ENCODE peak calls at places on chromosomes 16 and 17, in nine cellular contexts. D is activated CD8-positive, alpha-beta T cell treated with anti-CD3 and anti-CD28 coated beads for 36 hours; U is astrocyte of the cerebellum; O is H9; S is HFFc6; C is tibial nerve; M is lower leg skin; X is heart right ventricle; B is LNCaP clone FGC. Y is an unnamed sample.

GRCh38 chr17:40297511-40297910 is 9.8 kb downstream of the CDC6 start:
- DNase-seq in C (no peak), B (no peak), X (no peak), D (no peak), M (no peak), U (no peak), S (no peak), O (no peak), Y (no peak)

GRCh38 chr16:85567101-85567866 is 45.8 kb upstream of the GSE1 start:
- DNase-seq in O (peak; percentile 59), B (no peak), U (no peak), M (no peak), C (no peak), X (no peak), D (peak; percentile 41), S (no peak), Y (no peak)

GRCh38 chr17:80647746-80648145 is 103.1 kb downstream of the RPTOR start:
- DNase-seq in O (no peak), X (no peak), M (no peak), S (peak; percentile 86), D (peak; percentile 26), U (peak; percentile 84), C (no peak), B (no peak), Y (no peak)

GRCh38 chr16:65446441-65446840 is 324.6 kb upstream of the CDH11 start:
- DNase-seq in X (no peak), O (no peak), B (no peak), M (no peak), S (no peak), U (no peak), C (no peak), D (no peak), Y (no peak)

GRCh38 chr17:8420041-8420934 is 15.4 kb upstream of the NDEL1 start:
- DNase-seq in S (no peak), U (peak; percentile 19), M (no peak), B (peak; percentile 78), D (no peak), C (no peak), X (peak; percentile 82), O (no peak), Y (no peak)

GRCh38 chr16:89786474-89787364 is 29.7 kb downstream of the FANCA start:
- DNase-seq in X (peak; percentile 31), D (no peak), O (no peak), S (no peak), M (no peak), U (no peak), C (no peak), B (no peak), Y (no peak)

GRCh38 chr17:61399131-61400057 is at the start of gene TBX2:
- DNase-seq in M (no peak), D (no peak), B (no peak), X (peak; percentile 89), U (no peak), S (peak; percentile 93), C (peak; percentile 88), O (peak; percentile 92), Y (no peak)

GRCh38 chr16:87733190-87733589 is 32.6 kb downstream of the KLHDC4 start:
- DNase-seq in D (no peak), X (no peak), U (no peak), O (no peak), S (no peak), B (no peak), M (no peak), C (no peak), Y (no peak)

GRCh38 chr17:81030726-81031570 is 4.0 kb upstream of the BAIAP2 start:
- DNase-seq in D (no peak), M (no peak), O (no peak), B (no peak), S (no peak), U (no peak), C (no peak), X (peak; percentile 60), Y (no peak)

GRCh38 chr17:50311112-50311460 is 34.8 kb upstream of the XYLT2 start:
- DNase-seq in B (no peak), O (no peak), M (no peak), C (no peak), X (no peak), S (no peak), D (no peak), U (no peak), Y (no peak)

GRCh38 chr16:19879241-19879792 is 5.3 kb downstream of the GPRC5B start:
- DNase-seq in O (peak; percentile 82), U (peak; percentile 11), M (peak; percentile 22), D (no peak), S (peak; percentile 39), X (peak; percentile 57), B (no peak), C (no peak), Y (no peak)

GRCh38 chr17:55749985-55750384 is 866 bp upstream of the PCTP start:
- DNase-seq in S (no peak), O (no peak), C (no peak), X (no peak), U (no peak), B (no peak), M (no peak), D (no peak), Y (no peak)

GRCh38 chr16:85430523-85431381 is 182.4 kb upstream of the GSE1 start:
- DNase-seq in B (no peak), U (no peak), D (no peak), M (no peak), S (no peak), X (no peak), O (no peak), C (no peak), Y (no peak)

GRCh38 chr16:1152123-1152638 is 725 bp upstream of the CACNA1H start:
- DNase-seq in B (no peak), S (no peak), X (peak; percentile 31), D (peak; percentile 47), M (no peak), O (peak; percentile 65), U (no peak), C (no peak), Y (peak; percentile 36)

GRCh38 chr16:12507366-12507765 is 296.3 kb downstream of the CPPED1 start:
- DNase-seq in D (no peak), S (peak; percentile 72), X (no peak), U (no peak), B (no peak), O (no peak), C (no peak), M (no peak), Y (no peak)

GRCh38 chr16:86585821-86586611 is 7.7 kb downstream of the FOXL1 start:
- DNase-seq in D (no peak), S (peak; percentile 96), M (no peak), X (no peak), U (peak; percentile 89), O (no peak), C (no peak), B (no peak), Y (no peak)

GRCh38 chr16:67000384-67001158 is 12.2 kb downstream of the CES4A start:
- DNase-seq in U (no peak), M (peak; percentile 36), C (peak; percentile 60), O (peak; percentile 80), S (no peak), B (no peak), X (peak; percentile 22), D (peak; percentile 74), Y (peak; percentile 54)

GRCh38 chr17:74892013-74892841 is 1.2 kb downstream of the FADS6 start:
- DNase-seq in S (no peak), B (no peak), M (no peak), D (no peak), U (no peak), C (no peak), O (no peak), X (no peak), Y (no peak)
- TF ChIP-seq CTCF in S (no peak), B (no peak), M (no peak), D (no peak), U (no peak), C (no peak), O (no peak), X (no peak), Y (no peak)

DNA sequence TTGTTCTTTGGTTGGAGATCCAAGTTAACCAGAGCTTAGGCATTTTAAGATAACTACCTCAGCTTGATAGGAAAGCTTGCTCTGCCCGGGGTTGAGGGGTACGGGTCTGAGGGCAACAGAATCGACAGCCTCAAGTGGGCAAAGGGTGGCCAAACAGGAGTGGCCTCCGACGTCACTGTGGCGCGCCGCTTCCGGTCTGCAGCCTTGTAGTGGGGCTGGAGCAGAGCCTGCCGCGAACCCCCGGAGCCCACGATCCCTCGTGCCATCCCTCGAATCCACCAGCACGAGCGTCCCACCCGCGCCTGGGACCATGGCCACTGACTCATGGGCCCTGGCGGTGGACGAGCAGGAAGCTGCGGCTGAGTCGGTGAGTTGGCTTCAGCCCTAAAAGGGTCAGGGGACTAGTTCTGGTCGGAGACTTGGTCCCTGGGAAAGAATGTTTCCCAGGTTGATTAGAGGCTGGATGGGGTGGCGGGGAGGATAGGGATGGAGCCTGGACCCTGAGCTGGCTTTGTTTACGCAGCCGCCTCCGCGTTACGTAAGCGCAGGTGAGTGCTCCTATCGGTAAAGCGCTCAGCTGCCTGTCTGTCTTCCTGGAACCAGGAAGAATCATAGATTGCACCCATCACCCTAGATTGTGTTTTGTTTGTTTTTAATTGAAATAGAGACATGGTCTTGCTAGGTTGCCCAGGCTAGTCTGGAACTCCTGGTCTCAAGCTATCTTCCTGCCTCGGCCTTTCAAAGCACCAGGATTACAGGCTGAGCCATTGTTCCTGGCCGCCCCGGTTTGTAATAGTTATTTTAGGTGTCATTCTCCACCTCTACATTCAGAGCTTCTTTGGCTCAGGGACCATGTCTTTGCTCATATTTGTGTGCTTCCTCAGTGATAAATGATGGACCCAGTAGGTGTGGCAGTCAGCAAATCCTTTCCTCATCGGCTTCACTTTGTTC is at the start of gene DDX19B:
- DNase-seq in X (peak; percentile 79), O (peak; percentile 82), U (no peak), B (no peak), S (peak; percentile 40), D (peak; percentile 83), C (peak; percentile 60), M (peak; percentile 68), Y (peak; percentile 59)
- TF ChIP-seq CTCF in X (no peak), O (no peak), U (no peak), B (no peak), S (peak; percentile 14), D (no peak), C (peak; percentile 3), M (no peak), Y (no peak)

GRCh38 chr17:29565643-29566472 is 979 bp downstream of the ABHD15 start:
- DNase-seq in U (no peak), C (peak; percentile 24), S (no peak), D (peak; percentile 75), O (peak; percentile 82), M (peak; percentile 16), X (peak; percentile 6), B (no peak), Y (peak; percentile 59)
- TF ChIP-seq CTCF in U (peak; percentile 6), C (no peak), S (no peak), D (no peak), O (peak; percentile 48), M (no peak), X (no peak), B (no peak), Y (no peak)

DNA sequence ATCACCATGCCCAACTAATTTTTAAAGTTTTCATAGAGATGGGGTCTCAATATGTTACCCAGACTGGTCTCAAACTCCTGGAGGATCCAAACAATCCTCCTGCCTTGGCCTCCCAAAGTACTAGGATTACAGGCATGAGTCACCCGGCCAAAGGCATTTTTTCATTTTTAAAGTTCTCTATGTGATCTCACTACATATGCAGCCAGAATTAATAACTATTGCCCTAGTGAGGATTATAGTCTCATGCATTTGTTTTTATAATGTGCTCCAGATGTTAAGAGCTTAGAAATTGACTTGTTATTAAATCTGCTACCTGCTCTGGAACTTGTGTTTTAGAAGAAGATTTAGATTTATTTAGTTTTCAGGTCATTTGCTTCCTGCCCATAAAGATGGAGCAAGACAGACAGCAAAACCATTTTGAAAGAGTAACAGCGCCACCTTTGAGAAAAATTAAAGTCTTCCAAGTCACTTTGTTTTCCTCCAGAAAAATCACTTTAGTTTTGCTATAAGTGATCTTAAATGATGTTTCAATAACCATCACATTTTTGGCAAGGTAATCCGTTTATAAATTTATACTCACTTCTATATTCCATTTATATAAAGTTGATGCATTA is 79.5 kb downstream of the CA4 start:
- DNase-seq in M (no peak), B (no peak), D (no peak), O (no peak), C (no peak), U (no peak), X (no peak), S (peak; percentile 15), Y (no peak)
- TF ChIP-seq CTCF in M (no peak), B (peak; percentile 43), D (no peak), O (peak; percentile 42), C (no peak), U (no peak), X (no peak), S (peak; percentile 62), Y (no peak)

Y was measured in activated B cell treated with CpG ODN at 0.5 μM for 24 hours.